ENCODE peak calls at places on chromosomes 7 and 10, in nine cellular contexts. O is KBM-7; X is lower leg skin; D is T-helper 1 cell; L is stimulated activated CD4-positive, alpha-beta T cell treated with anti-CD3 and anti-CD28 coated beads, TNF-alpha, amount 100 ng/mL, for 24 hours; V is left lung; Z is activated naive CD4-positive, alpha-beta T cell treated with Interleukin-2 at 50 U/mL for 16 hours; Y is mesendoderm; I is Kasumi-1. N is an unnamed sample.

GRCh38 chr7:159031135-159031701 is 113.4 kb downstream of the VIPR2 start:
- DNase-seq in O (no peak), X (peak), I (no peak), D (no peak), Z (no peak), Y (peak), V (no peak), L (no peak), N (no peak)

GRCh38 chr10:68301790-68302502 is 29.9 kb upstream of the HNRNPH3 start:
- DNase-seq in Y (peak), Z (no peak), D (no peak), X (peak), L (no peak), O (peak), V (no peak), I (peak), N (peak)

GRCh38 chr7:44595934-44596635 is 10.3 kb upstream of the OGDH start:
- DNase-seq in Y (no peak), V (no peak), D (no peak), L (no peak), X (no peak), I (peak), O (no peak), Z (no peak), N (peak)

GRCh38 chr10:86218160-86218559 is 148.4 kb downstream of the GRID1 start:
- DNase-seq in I (no peak), Y (no peak), O (no peak), V (no peak), Z (no peak), D (no peak), X (no peak), L (no peak), N (no peak)

GRCh38 chr10:21634599-21635365 is 100.8 kb downstream of the MLLT10 start:
- DNase-seq in I (no peak), D (no peak), Z (no peak), L (no peak), X (no peak), V (no peak), Y (no peak), O (no peak), N (no peak)

GRCh38 chr10:124045794-124046355 is 47.5 kb downstream of the CHST15 start:
- DNase-seq in L (no peak), V (no peak), I (no peak), D (no peak), X (no peak), Y (no peak), Z (no peak), O (no peak), N (no peak)

GRCh38 chr10:30877111-30877510 is 154.6 kb downstream of the ZNF438 start:
- DNase-seq in O (no peak), V (no peak), Y (no peak), L (no peak), I (no peak), X (no peak), Z (no peak), D (no peak), N (no peak)

GRCh38 chr7:3063016-3063753 is 19.5 kb upstream of the CARD11 start:
- DNase-seq in D (peak), I (no peak), X (no peak), Z (peak), L (peak), Y (no peak), O (no peak), V (no peak), N (no peak)

GRCh38 chr10:79404231-79404609 is 41.2 kb downstream of the ZCCHC24 start:
- DNase-seq in Z (no peak), O (peak), L (no peak), X (peak), D (no peak), V (peak), I (peak), Y (peak), N (peak)

GRCh38 chr7:26657139-26657753 is 207.1 kb downstream of the SKAP2 start:
- DNase-seq in Z (no peak), Y (no peak), O (no peak), D (no peak), X (no peak), I (no peak), V (no peak), L (no peak), N (peak)

GRCh38 chr10:124450010-124450782 is at the start of gene NKX1-2:
- DNase-seq in Y (peak), D (no peak), L (no peak), O (no peak), V (no peak), Z (no peak), I (no peak), X (no peak), N (peak)

GRCh38 chr7:5701085-5701914 is 80.2 kb downstream of the RNF216 start:
- DNase-seq in X (no peak), V (no peak), Y (no peak), L (peak), I (peak), D (peak), Z (peak), O (no peak), N (no peak)

GRCh38 chr10:72080042-72081035 is 8.0 kb downstream of the SPOCK2 start:
- DNase-seq in I (no peak), X (no peak), D (no peak), O (no peak), L (no peak), Y (peak), Z (no peak), V (no peak), N (no peak)

GRCh38 chr10:59833810-59834209 is 72.5 kb downstream of the CCDC6 start:
- DNase-seq in Z (no peak), Y (no peak), I (no peak), D (no peak), X (no peak), L (no peak), O (no peak), V (no peak), N (no peak)

GRCh38 chr10:63115732-63116383 is 17.3 kb upstream of the NRBF2 start:
- DNase-seq in D (no peak), I (no peak), V (peak), O (no peak), L (no peak), X (peak), Z (no peak), Y (no peak), N (peak)

GRCh38 chr10:119595715-119596515 is 849 bp downstream of the TIAL1 start:
- DNase-seq in D (peak), V (peak), Y (peak), I (peak), L (peak), Z (peak), X (peak), O (peak), N (peak)

GRCh38 chr10:5146920-5147254 is 38.1 kb downstream of the AKR1C8 start:
- DNase-seq in O (no peak), X (no peak), V (no peak), I (no peak), L (no peak), D (no peak), Z (no peak), Y (no peak), N (no peak)

GRCh38 chr10:71548494-71548846 is 151.8 kb downstream of the CDH23 start:
- DNase-seq in V (no peak), I (peak), X (no peak), D (no peak), L (no peak), O (peak), Z (no peak), Y (peak), N (peak)

GRCh38 chr10:15344876-15345285 is 26.2 kb downstream of the FAM171A1 start:
- DNase-seq in D (no peak), Z (no peak), X (no peak), Y (no peak), I (peak), V (no peak), L (no peak), O (peak), N (peak)

GRCh38 chr10:16518822-16519221 is 2.9 kb downstream of the C1QL3 start:
- DNase-seq in Y (no peak), L (no peak), Z (no peak), D (no peak), I (no peak), O (no peak), V (no peak), X (no peak), N (no peak)

GRCh38 chr7:117014673-117015133 is 61.4 kb downstream of the ST7 start:
- DNase-seq in D (no peak), Z (peak), O (peak), X (no peak), V (peak), I (peak), Y (peak), L (no peak), N (peak)